ENCODE peak calls at places on chromosomes 13 and 19, in four cellular contexts. D, N, L and Q are unnamed samples.
A peak's percentile ranks its signal among the peaks of the same experiment; 100 is the strongest.

GRCh38 chr19:18896421-18896841 is 473 bp upstream of the CERS1 start:
- DNase-seq in D (peak; percentile 35), N (peak; percentile 69), L (no peak), Q (no peak)

GRCh38 chr19:4233282-4233853 is 4.0 kb downstream of the EBI3 start:
- DNase-seq in N (peak; percentile 98), D (no peak), L (peak; percentile 45), Q (peak; percentile 75)

GRCh38 chr13:37539176-37539575 is 59.4 kb downstream of the POSTN start:
- DNase-seq in N (no peak), D (no peak), L (no peak), Q (no peak)

GRCh38 chr19:15810335-15810734 is 5.1 kb downstream of the OR10H1 start:
- DNase-seq in N (no peak), L (peak; percentile 24), D (no peak), Q (peak; percentile 47)

GRCh38 chr19:31693131-31693700 is 344.0 kb upstream of the TSHZ3 start:
- DNase-seq in N (no peak), L (no peak), D (no peak), Q (no peak)

GRCh38 chr13:45511310-45512147 is 46.8 kb downstream of the COG3 start:
- DNase-seq in L (peak; percentile 72), N (no peak), D (peak; percentile 30), Q (peak; percentile 37)

GRCh38 chr13:80100636-80101035 is 240.3 kb downstream of the SPRY2 start:
- DNase-seq in D (no peak), N (no peak), L (no peak), Q (no peak)

GRCh38 chr13:32555613-32556012 is 17.0 kb upstream of the N4BP2L2 start:
- DNase-seq in L (no peak), N (no peak), D (no peak), Q (no peak)

GRCh38 chr13:40624338-40624737 is 42.1 kb downstream of the FOXO1 start:
- DNase-seq in D (no peak), N (no peak), L (no peak), Q (no peak)

GRCh38 chr19:48630289-48631036 is 6.7 kb downstream of the DBP start:
- DNase-seq in N (peak; percentile 81), L (no peak), D (no peak), Q (no peak)

GRCh38 chr19:43675269-43675879 is 5.4 kb upstream of the PLAUR start:
- DNase-seq in D (peak; percentile 78), N (no peak), L (no peak), Q (no peak)

GRCh38 chr13:74586839-74587238 is 452.6 kb upstream of the KLF12 start:
- DNase-seq in N (no peak), D (no peak), L (no peak), Q (no peak)
- TF ChIP-seq PHF8 in N (no peak), D (no peak), L (no peak), Q (no peak)

DNA sequence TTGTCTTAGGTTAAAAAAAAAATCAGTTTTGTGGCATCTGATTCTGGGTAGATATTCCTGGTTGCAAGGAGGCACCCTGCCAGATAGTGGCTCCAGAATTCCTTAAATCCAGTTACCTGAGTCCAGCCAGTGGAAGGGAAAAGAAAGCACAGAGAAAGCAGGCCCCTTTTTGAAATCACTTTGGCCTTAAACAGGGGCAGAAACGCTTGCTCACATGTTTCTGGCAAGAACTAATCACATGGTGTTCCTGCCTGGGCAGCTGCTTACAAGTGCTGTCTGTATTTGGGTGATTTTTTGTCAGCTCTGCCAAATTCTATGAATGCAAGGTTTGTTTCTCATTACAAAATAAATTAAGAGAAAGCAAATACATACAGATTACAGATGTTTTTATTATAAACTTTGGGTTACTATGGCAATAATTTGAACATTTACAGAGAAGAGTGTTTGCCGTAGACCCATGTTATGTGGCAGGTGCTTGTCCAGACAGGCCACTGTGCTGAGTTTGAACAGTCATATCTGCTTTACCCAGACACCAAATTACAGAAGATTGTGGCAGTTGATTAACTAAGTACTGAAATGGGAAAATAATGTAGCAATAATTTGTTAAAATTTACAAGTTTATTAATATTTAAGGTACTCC is 1237.8 kb downstream of the SLITRK5 start:
- DNase-seq in N (no peak), L (no peak), D (no peak), Q (no peak)
- TF ChIP-seq PHF8 in N (no peak), L (no peak), D (no peak), Q (no peak)

GRCh38 chr13:30429235-30429634 is 6.9 kb downstream of the UBE2L5 start:
- DNase-seq in L (no peak), D (no peak), N (no peak), Q (no peak)

GRCh38 chr13:30429721-30430694 is 7.7 kb downstream of the UBE2L5 start:
- DNase-seq in N (no peak), L (no peak), D (peak; percentile 60), Q (peak; percentile 14)

DNA sequence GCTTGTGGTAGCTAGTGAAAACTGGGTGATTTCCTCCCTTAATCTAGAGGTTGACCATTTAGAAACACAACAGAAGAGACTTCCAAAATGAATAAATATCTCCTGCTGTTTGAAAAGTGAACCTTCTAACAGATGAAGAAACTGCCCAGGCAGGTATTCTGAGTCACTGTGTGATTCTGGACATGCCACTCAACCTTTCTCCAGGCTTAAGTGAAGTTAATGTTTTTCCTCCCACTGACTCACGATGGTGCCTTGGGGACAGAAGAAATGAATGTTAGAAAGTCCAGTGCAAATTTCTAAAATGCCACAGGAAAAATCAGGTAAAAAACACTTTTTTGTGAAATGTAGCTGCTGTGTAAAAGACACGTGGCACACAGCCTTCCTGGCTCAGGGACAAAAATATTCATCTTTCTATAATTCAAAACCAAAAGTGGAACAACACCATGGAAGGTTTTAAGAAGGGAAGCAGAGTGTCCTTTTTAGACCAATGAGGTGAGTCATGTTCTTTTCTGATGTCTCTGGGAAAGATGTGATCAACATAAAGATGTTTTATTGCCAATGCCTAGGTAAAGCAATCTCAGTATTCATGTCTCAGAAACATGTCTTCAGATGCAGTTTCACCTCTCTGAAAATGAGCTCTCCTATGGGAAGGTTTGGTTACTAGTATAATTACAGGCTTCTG is 9.1 kb downstream of the UBE2L5 start:
- DNase-seq in D (peak; percentile 18), L (no peak), N (no peak), Q (no peak)
- TF ChIP-seq PHF8 in D (no peak), L (no peak), N (no peak), Q (no peak)

GRCh38 chr19:23098286-23098685 is 18.5 kb upstream of the ZNF730 start:
- DNase-seq in D (no peak), N (no peak), L (no peak), Q (no peak)
- TF ChIP-seq PHF8 in D (no peak), N (no peak), L (no peak), Q (no peak)

GRCh38 chr13:87128006-87128405 is 543.2 kb upstream of the SLITRK5 start:
- DNase-seq in N (no peak), L (no peak), D (no peak), Q (no peak)
- TF ChIP-seq PHF8 in N (no peak), L (no peak), D (no peak), Q (no peak)

GRCh38 chr13:100573121-100573520 is 15.5 kb downstream of the GGACT start:
- DNase-seq in N (peak; percentile 75), L (peak; percentile 77), D (peak; percentile 39), Q (peak; percentile 61)
- TF ChIP-seq PHF8 in N (no peak), L (no peak), D (no peak), Q (no peak)

DNA sequence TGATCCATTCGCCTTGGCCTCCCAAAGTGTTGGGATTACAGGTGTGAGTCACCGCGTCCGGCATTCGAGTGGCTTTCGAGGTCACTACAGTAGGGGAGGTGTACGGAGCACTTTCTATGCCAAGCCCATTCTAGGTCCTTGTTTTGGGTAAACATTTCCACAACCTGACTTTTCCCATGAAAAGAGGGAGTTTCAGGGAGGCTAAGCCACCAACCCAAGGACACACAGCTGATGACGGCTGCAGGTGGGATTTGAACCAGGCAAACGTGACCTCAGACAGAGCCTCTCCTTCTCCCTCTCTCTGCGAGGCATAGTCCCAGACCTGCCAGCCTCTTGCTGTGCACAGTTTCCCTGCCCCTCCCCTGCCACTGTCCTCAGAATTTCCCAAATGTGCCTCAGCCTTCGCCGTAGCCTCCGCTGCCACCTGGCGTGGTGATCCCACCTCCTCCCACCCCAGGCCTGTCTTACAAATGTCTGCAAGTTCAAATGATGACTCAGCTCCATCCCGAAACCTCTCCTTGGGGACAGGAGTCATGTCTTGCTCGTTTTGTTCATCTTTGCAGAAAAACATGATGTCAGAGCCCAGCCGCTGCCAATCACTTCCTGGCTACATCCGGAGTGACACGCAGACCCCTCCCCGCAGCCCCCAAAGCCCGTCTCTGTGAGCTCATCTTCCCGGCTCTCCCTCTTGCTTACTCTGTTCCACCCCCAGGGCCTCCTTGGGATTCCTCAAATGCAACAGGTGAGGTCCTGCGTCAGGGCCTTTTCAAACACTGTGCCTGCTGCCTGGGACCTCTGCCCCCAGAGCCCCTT is 6.6 kb upstream of the GADD45B start:
- DNase-seq in L (no peak), D (no peak), N (no peak), Q (peak; percentile 57)
- TF ChIP-seq PHF8 in L (no peak), D (no peak), N (no peak), Q (no peak)

DNA sequence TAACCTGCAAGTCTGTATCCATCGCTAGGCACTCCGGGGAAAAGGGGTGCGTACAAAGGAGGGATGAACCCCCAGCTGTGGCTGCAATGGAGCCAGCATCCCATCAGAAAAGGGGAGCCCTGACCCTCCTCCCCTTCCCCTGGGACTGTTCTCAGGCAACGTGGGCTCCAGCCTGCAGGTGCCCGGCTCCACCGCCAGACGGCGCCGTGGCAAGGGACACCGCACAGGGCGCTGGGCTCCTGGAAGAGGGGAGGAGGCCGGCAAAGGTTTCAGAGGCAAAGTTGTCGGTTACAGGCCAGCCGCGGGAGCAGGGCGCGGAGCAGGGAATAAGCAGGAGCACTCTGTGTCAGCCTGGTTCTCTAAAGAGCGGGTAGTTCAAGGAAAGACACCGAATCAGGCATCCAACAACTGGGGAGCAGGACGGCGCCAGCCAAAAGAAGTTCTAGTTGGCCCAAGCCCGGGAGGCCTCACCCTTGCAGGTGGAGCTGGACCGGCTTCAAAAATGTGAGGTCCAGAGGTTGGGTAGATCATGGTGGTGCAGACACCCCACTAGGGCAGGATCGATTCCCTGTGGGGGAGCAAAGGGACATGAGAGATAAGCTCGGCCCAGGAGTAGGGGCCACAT is 53.0 kb upstream of the ATP12A start:
- DNase-seq in L (peak; percentile 18), N (peak; percentile 94), D (peak; percentile 13), Q (peak; percentile 70)
- TF ChIP-seq PHF8 in L (no peak), N (no peak), D (no peak), Q (no peak)